ENCODE peak calls at places on chromosome 22, in nine cellular contexts. Q is breast epithelium, N is pancreas, J is fibroblast of pulmonary artery, F is chondrocyte, X is GM12865, O is neural crest cell, L is retinal pigment epithelial cell, V is BJ. A is an unnamed sample.

GRCh38 chr22:50713571-50714056 is 24.4 kb upstream of the ACR start:
- DNase-seq in J (no peak), L (no peak), F (peak; percentile 24), O (no peak), N (no peak), X (no peak), Q (no peak), V (no peak), A (no peak)

GRCh38 chr22:36818010-36818642 is 1.3 kb upstream of the PVALB start:
- DNase-seq in F (no peak), J (no peak), Q (no peak), V (no peak), L (no peak), N (no peak), O (no peak), X (no peak), A (no peak)

GRCh38 chr22:26432619-26433311 is 3.7 kb downstream of the ASPHD2 start:
- DNase-seq in N (no peak), X (peak; percentile 70), F (no peak), J (no peak), Q (no peak), O (no peak), V (no peak), L (no peak), A (no peak)

GRCh38 chr22:46730568-46731245 is 7.3 kb downstream of the CERK start:
- DNase-seq in O (no peak), J (no peak), V (no peak), Q (no peak), F (no peak), L (no peak), X (no peak), N (no peak), A (no peak)

GRCh38 chr22:33099593-33099992 is 41.4 kb upstream of the SYN3 start:
- DNase-seq in F (no peak), L (no peak), O (no peak), Q (no peak), V (no peak), N (no peak), J (no peak), X (no peak), A (no peak)

GRCh38 chr22:49566693-49567092 is 261.0 kb downstream of the BRD1 start:
- DNase-seq in Q (peak; percentile 44), O (no peak), X (no peak), L (no peak), J (no peak), F (peak; percentile 63), N (no peak), V (no peak), A (no peak)

GRCh38 chr22:37492428-37493344 is 6.5 kb upstream of the MFNG start:
- DNase-seq in J (peak; percentile 63), F (no peak), N (no peak), V (no peak), Q (no peak), L (no peak), X (peak; percentile 59), O (no peak), A (no peak)

GRCh38 chr22:21816787-21817496 is 50.5 kb downstream of the MAPK1 start:
- DNase-seq in L (peak; percentile 42), J (peak; percentile 97), V (peak; percentile 90), F (no peak), O (no peak), Q (no peak), N (no peak), X (peak; percentile 82), A (no peak)

GRCh38 chr22:31944700-31945477 is 554 bp downstream of the YWHAH start:
- DNase-seq in Q (no peak), L (no peak), J (no peak), O (peak; percentile 36), F (peak; percentile 76), X (peak; percentile 22), N (no peak), V (no peak), A (no peak)

GRCh38 chr22:50191041-50191740 is 5.5 kb downstream of the TRABD start:
- DNase-seq in N (no peak), V (no peak), F (no peak), L (no peak), O (no peak), X (peak; percentile 94), J (no peak), Q (no peak), A (no peak)

GRCh38 chr22:39617342-39617741 is 46.8 kb downstream of the CACNA1I start:
- DNase-seq in Q (no peak), L (no peak), F (no peak), N (no peak), J (no peak), O (no peak), X (no peak), V (no peak), A (no peak)

GRCh38 chr22:48144318-48144717 is 1381.9 kb downstream of the TBC1D22A start:
- DNase-seq in J (no peak), N (no peak), Q (no peak), X (no peak), V (no peak), F (no peak), O (no peak), L (no peak), A (no peak)

DNA sequence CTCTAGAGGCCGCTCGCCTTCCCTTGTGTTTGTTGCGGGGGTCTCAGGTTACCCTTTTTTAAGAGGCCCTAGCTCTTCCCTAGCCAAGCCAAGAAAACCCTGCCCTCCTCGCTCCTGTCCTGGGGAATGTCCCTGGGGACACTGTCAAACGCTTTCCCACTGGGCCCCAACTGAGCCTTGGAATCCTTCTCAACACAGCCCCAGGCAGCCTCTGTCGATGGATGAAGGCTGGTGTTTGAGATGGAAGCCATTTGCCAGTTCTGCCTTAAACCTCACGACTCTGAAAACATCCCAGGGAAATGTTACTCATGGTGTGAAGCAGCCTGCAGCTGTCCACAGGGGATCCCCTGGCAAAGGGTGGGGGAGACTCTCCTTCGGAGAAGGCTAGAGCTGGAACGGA is 72.7 kb downstream of the RTL6 start:
- DNase-seq in J (peak; percentile 8), O (no peak), L (no peak), N (no peak), V (no peak), F (no peak), Q (peak; percentile 2), X (no peak), A (no peak)
- TF ChIP-seq CTCF in J (no peak), O (no peak), L (no peak), N (no peak), V (no peak), F (no peak), Q (no peak), X (no peak), A (no peak)

DNA sequence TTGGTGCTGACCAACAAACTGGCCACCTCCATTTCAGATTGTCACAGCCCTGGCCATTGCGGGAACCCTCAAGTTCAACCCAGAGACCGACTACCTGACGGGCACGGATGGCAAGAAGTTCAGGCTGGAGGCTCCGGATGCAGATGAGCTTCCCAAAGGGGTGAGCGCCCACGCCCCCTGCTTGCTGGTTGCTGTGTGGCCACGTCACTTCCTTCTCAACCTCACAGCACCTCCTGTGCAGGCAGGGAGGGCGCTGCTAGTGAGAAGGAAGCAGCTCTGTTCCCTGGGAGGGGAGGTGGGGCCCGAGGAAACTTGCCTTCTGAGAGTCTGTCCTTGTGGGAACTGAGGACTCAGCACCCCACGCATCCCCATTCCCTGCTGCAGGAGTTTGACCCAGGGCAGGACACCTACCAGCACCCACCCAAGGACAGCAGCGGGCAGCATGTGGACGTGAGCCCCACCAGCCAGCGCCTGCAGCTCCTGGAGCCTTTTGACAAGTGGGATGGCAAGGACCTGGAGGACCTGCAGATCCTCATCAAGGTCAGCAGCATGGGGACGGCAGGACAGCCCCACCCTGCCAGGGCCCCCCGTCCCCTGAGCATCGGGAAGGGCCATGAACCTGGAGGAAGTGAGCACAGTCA is 19.3 kb downstream of the POLR3H start:
- DNase-seq in N (no peak), V (no peak), X (peak; percentile 50), L (no peak), Q (no peak), F (no peak), O (no peak), J (no peak), A (no peak)
- TF ChIP-seq CTCF in N (no peak), V (no peak), X (no peak), L (no peak), Q (no peak), F (no peak), O (no peak), J (no peak), A (no peak)

DNA sequence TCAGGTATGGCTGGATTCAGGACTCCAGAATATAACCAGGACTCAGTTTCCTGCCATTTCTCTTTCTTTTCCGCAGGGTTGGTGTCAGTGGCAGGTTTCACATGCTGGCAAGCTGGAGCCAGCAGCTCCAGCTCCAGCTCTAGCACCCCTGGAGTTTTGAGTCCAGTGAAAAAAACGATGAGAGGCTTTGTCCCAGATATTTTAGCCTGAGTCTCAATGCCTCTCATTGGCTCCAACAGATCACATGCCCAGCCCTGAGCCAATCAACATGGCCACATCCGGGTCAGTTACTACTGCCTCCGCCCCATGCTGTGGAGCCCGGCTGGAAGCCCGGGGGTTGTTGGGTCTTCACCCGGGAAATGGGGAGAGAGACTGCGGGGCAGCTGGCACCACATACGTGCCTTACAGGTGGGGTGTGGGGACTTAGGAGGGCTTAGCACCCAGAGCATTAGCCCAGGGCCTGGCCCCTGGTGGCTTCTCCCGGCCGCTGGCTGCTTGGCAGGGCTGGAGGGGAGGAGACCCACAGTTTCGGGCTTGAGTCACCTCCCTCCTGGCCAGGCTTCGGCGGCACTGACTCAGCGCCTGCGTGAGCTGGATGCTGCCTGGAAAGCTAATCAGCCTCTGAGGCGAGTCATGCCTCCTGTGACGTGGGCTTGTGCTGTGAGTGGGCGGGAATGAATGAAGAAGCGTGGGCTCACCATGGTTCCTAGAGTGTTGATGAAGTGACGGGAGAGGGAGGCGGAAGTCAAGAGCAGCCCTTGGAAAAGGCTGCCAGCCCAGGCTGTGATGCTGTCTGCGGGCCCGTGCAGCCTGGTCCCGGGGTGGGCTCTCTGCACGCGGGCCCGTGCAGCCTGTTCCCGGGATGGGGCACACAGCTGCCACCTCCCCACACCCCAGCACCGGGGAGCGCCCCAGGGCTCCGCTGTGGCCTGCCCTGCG is 15.3 kb upstream of the MRTFA start:
- DNase-seq in F (peak; percentile 99), X (peak; percentile 88), O (peak; percentile 80), J (peak; percentile 100), Q (peak; percentile 90), L (peak; percentile 98), N (peak; percentile 87), V (peak; percentile 97), A (peak; percentile 51)
- TF ChIP-seq CTCF in F (no peak), X (no peak), O (no peak), J (peak; percentile 1), Q (no peak), L (peak; percentile 13), N (no peak), V (no peak), A (no peak)

GRCh38 chr22:30445438-30445936 is 19.9 kb downstream of the MTFP1 start:
- DNase-seq in O (no peak), J (no peak), X (no peak), F (no peak), Q (no peak), N (no peak), V (no peak), L (no peak), A (no peak)
- TF ChIP-seq CTCF in O (no peak), J (no peak), X (no peak), F (peak; percentile 60), Q (no peak), N (no peak), V (no peak), L (no peak), A (no peak)

A was measured in D721Med.